ENCODE peak calls at places on chromosomes 13 and 19, in eight cellular contexts. A is GM23338; I is A549; O is CD8-positive, alpha-beta memory T cell; E is small intestine; N is heart left ventricle; J is neuronal stem cell; H is effector memory CD4-positive, alpha-beta T cell. V is an unnamed sample. For H3K4me1, the result is how much of the 10 kb centered on the place peaks cover.

GRCh38 chr13:110274687-110275086 is 32.3 kb downstream of the COL4A1 start:
- DNase-seq in A (peak), I (no peak), O (no peak), E (no peak), N (no peak), J (no peak), H (no peak), V (no peak)

GRCh38 chr19:38583219-38583984 is 34.4 kb downstream of the MAP4K1 start:
- DNase-seq in A (no peak), I (no peak), O (no peak), E (no peak), N (no peak), J (no peak), H (no peak), V (no peak)

GRCh38 chr13:35927554-35927953 is 203.6 kb downstream of the DCLK1 start:
- DNase-seq in A (no peak), I (peak), O (no peak), E (no peak), N (no peak), J (no peak), H (no peak), V (peak)

GRCh38 chr19:49639401-49640112 is 386 bp downstream of the RRAS start:
- DNase-seq in A (peak), I (no peak), O (peak), E (no peak), N (no peak), J (peak), H (no peak), V (no peak)

GRCh38 chr13:50357586-50358118 is 342.4 kb downstream of the KCNRG start:
- DNase-seq in A (no peak), I (no peak), O (no peak), E (peak), N (peak), J (no peak), H (no peak), V (peak)

GRCh38 chr13:74674701-74675100 is 540.5 kb upstream of the KLF12 start:
- DNase-seq in A (no peak), I (no peak), O (no peak), E (no peak), N (no peak), J (no peak), H (no peak), V (no peak)

GRCh38 chr13:98740131-98740530 is 12.3 kb downstream of the SLC15A1 start:
- DNase-seq in A (no peak), I (no peak), O (no peak), E (no peak), N (no peak), J (no peak), H (no peak), V (no peak)

GRCh38 chr13:50893211-50893852 is 16.3 kb upstream of the RNASEH2B start:
- DNase-seq in A (peak), I (no peak), O (peak), E (peak), N (no peak), J (no peak), H (no peak), V (no peak)

GRCh38 chr13:107299717-107300116 is 731.8 kb upstream of the ARGLU1 start:
- DNase-seq in A (no peak), I (no peak), O (no peak), E (no peak), N (no peak), J (no peak), H (no peak), V (no peak)

GRCh38 chr13:102401305-102401704 is 543 bp downstream of the FGF14 start:
- DNase-seq in A (no peak), I (no peak), O (no peak), E (no peak), N (no peak), J (no peak), H (no peak), V (no peak)

GRCh38 chr13:26563713-26564112 is 6.2 kb downstream of the WASF3 start:
- DNase-seq in A (no peak), I (no peak), O (no peak), E (no peak), N (no peak), J (no peak), H (no peak), V (no peak)

GRCh38 chr19:41531438-41532311 is 44.3 kb upstream of the CEACAM21 start:
- DNase-seq in A (no peak), I (peak), O (peak), E (peak), N (peak), J (no peak), H (peak), V (peak)

GRCh38 chr13:47249296-47249695 is 352.4 kb upstream of the HTR2A start:
- DNase-seq in A (no peak), I (no peak), O (no peak), E (no peak), N (no peak), J (no peak), H (no peak), V (no peak)

GRCh38 chr13:80590551-80590950 is 249.6 kb upstream of the SPRY2 start:
- DNase-seq in A (no peak), I (no peak), O (no peak), E (no peak), N (no peak), J (no peak), H (no peak), V (no peak)

GRCh38 chr13:80584785-80585184 is 243.9 kb upstream of the SPRY2 start:
- DNase-seq in A (peak), I (no peak), O (no peak), E (no peak), N (no peak), J (no peak), H (no peak), V (no peak)

GRCh38 chr13:80585531-80585930 is 244.6 kb upstream of the SPRY2 start:
- DNase-seq in A (peak), I (no peak), O (no peak), E (no peak), N (no peak), J (no peak), H (no peak), V (no peak)

GRCh38 chr13:80584306-80584705 is 243.4 kb upstream of the SPRY2 start:
- DNase-seq in A (no peak), I (no peak), O (no peak), E (no peak), N (no peak), J (no peak), H (no peak), V (no peak)

GRCh38 chr13:80586356-80586755 is 245.4 kb upstream of the SPRY2 start:
- DNase-seq in A (no peak), I (no peak), O (no peak), E (no peak), N (no peak), J (no peak), H (no peak), V (no peak)
- H3K4me1 ChIP-seq in A (under half), I (under half), O (under half), E (under half), N (under half), J (under half), H (under half), V (under half)

DNA sequence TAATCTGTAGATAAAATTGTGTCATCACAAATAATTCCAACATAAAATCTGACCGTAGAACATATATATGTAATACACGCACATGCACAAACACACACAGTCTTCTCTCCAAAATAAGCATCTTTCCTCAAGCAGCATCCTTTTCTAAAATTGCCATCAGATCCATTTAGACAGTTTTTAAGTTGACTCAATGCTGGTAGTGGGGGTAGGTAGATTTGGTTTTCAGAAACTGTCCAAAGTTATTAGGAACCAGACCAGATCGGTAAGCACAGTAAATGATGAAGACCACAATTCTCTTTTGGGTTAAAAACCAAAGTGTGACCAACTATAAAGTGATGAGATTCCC is 64.6 kb downstream of the SERP2 start:
- DNase-seq in A (no peak), I (no peak), O (no peak), E (no peak), N (no peak), J (no peak), H (no peak), V (no peak)
- H3K4me1 ChIP-seq in A (under half), I (under half), O (under half), E (under half), N (under half), J (under half), H (under half), V (under half)

GRCh38 chr13:39452412-39452811 is 150.6 kb downstream of the LHFPL6 start:
- DNase-seq in A (no peak), I (no peak), O (no peak), E (no peak), N (peak), J (no peak), H (no peak), V (no peak)

GRCh38 chr13:39452834-39453233 is 150.2 kb downstream of the LHFPL6 start:
- DNase-seq in A (no peak), I (no peak), O (no peak), E (no peak), N (no peak), J (no peak), H (no peak), V (no peak)

GRCh38 chr13:39451301-39451700 is 151.7 kb downstream of the LHFPL6 start:
- DNase-seq in A (no peak), I (no peak), O (no peak), E (peak), N (no peak), J (no peak), H (no peak), V (no peak)

GRCh38 chr13:39450176-39450575 is 152.8 kb downstream of the LHFPL6 start:
- DNase-seq in A (no peak), I (no peak), O (no peak), E (no peak), N (no peak), J (no peak), H (no peak), V (no peak)

DNA sequence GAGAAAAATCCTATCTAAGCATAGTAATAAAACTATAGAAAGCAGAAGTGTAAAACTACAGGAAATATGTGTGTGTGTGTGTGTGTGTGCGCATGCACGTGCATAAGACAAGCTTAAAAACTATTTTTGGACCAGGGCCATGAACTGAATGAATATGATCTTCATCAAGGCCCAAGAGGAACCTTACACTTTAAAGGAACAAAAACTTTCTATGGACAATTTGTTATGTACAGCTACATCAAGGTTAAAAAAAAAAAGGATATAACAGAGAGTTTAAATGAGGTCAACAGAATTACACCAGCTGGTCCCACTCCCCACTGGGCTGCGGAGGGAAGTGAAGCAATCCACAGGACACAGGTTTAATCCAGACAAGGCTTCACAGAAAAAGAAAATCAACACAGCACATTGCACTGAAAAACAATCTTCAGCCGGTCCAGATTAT is 151.1 kb downstream of the LHFPL6 start:
- DNase-seq in A (no peak), I (no peak), O (no peak), E (peak), N (peak), J (no peak), H (no peak), V (peak)
- H3K4me1 ChIP-seq in A (under half), I (under half), O (under half), E (under half), N (half or more), J (under half), H (under half), V (under half)

DNA sequence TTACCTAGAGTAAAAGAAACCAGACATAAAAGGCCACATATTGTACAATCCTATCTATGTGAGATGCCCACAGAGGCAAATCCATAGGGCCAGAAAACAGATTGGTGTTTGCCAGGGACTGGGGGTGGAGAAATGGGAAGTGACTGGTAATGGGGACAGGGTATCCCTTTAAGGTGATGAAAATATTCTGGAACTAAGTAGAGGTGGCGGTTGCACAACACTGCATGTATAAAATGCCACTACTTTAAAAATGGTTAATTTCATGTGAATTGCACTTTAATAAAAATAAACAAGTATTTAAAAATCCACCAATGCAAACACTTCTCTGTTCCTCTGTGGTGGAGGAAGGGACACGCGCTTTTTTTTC is 41.5 kb upstream of the KLF2 start:
- DNase-seq in A (no peak), I (no peak), O (no peak), E (no peak), N (no peak), J (no peak), H (no peak), V (no peak)
- H3K4me1 ChIP-seq in A (under half), I (under half), O (under half), E (under half), N (half or more), J (under half), H (under half), V (under half)

DNA sequence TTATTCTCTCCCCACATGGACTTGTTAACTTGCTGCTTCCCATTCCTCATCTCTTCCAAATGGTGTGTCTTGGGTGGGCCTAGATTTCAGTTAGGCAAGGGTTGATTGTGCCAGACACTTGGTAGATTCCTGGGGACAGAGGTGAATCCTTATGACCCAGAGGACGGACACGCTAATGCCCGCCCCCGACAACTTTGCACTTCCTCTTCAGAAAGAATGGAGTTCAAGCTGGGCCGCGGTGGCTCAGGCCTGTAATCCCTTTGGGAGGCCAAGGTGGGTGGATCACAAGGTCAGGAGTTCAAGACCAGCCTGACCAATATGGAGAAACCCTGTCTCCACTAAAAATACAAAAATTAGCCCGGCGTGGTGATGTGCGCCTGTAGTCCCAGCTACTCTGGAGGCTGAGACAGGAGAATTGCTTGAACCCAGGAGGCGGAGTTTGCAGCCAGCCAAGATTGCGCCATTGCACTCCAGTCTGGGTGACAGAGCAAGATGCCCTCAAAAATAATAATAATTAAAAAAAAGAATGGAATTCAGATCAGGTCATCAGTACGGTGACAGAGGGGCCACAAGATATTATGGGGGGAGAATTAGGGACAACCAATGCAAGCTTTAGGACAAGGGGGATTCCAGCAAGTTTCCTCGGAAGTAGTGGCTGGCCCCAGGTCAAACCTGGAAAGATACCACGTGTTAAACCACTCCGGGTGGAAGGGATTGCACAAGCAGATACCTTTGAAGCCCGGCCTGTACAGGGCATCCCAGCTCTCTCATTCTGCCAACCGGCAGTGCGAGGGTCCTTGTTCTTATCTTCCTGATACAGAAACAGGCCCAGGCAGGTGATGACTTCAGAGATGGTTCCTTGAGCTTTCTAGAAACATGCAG is 2.7 kb downstream of the MYO9B start:
- DNase-seq in A (no peak), I (no peak), O (no peak), E (no peak), N (no peak), J (no peak), H (no peak), V (no peak)
- H3K4me1 ChIP-seq in A (under half), I (under half), O (under half), E (under half), N (half or more), J (under half), H (under half), V (under half)

GRCh38 chr19:6239871-6240676 is 39.7 kb downstream of the MLLT1 start:
- DNase-seq in A (peak), I (no peak), O (no peak), E (no peak), N (peak), J (no peak), H (no peak), V (no peak)
- H3K4me1 ChIP-seq in A (under half), I (under half), O (under half), E (under half), N (half or more), J (under half), H (under half), V (under half)

DNA sequence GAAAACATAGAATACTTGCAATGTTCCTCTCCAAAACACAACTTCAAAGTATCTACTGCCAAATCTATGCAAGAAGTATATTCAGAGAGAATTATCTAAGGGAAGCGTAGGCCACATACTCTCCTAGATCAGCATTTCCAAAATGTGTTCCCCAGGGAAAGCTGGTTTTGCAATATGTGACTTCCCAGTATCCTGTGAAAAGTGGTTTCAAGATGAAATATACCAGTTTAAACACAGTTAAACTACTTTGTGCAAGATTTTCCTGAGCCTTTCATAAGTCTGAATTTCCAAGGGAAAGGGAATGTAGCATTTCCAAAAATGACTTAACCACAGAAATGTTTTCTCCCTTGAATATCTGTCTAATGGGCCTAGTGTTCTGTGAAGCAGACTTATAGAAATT is 7.6 kb downstream of the STARD13 start:
- DNase-seq in A (no peak), I (no peak), O (no peak), E (no peak), N (no peak), J (no peak), H (no peak), V (no peak)
- H3K4me1 ChIP-seq in A (under half), I (half or more), O (under half), E (under half), N (half or more), J (under half), H (under half), V (under half)

DNA sequence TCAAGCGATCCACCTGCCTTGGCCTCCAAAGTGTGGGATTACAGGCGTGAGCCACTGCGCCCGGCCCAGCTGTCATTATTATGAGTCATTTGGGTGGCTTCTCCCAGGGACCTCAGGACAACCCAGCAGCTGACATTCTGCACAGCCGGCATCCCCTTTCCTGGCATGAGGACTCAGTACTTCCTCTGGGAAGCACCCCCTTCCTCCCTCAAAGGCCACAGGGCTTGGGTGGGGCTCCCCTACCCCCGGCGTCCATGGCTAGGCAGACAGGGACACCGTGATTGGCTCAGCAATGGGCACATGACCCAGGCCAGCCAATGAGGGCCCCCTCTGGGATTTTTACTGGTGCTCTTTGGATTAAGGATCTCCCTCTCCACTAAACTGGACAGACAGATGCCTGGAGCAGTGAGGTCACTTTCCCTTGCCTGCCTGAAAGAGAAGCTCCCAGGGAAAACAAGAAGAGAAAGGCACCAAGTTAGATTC is 6.0 kb downstream of the KANK2 start:
- DNase-seq in A (peak), I (peak), O (no peak), E (peak), N (peak), J (no peak), H (no peak), V (peak)
- H3K4me1 ChIP-seq in A (under half), I (under half), O (under half), E (under half), N (half or more), J (under half), H (under half), V (under half)